ENCODE peak calls at places on chromosomes 2 and 18, in seven cellular contexts. C, W, H, L, D, E and S are unnamed samples.

GRCh38 chr2:85889648-85890281 is 975 bp upstream of the ST3GAL5 start:
- DNase-seq in C (no peak), W (no peak), H (no peak), L (no peak), D (no peak), E (no peak), S (peak; percentile 73)

GRCh38 chr2:201795608-201796477 is 10.5 kb upstream of the CDK15 start:
- DNase-seq in C (no peak), W (no peak), H (peak; percentile 71), L (peak; percentile 63), D (peak; percentile 77), E (peak; percentile 72), S (no peak)

GRCh38 chr2:147904051-147904450 is 59.2 kb downstream of the ACVR2A start:
- DNase-seq in C (no peak), W (no peak), H (no peak), L (no peak), D (no peak), E (no peak), S (no peak)

GRCh38 chr18:79765491-79766245 is 32.1 kb upstream of the KCNG2 start:
- DNase-seq in C (no peak), W (no peak), H (peak; percentile 44), L (peak; percentile 17), D (no peak), E (no peak), S (no peak)

GRCh38 chr2:46196871-46197462 is 100.2 kb upstream of the EPAS1 start:
- DNase-seq in C (no peak), W (no peak), H (no peak), L (peak; percentile 35), D (no peak), E (no peak), S (no peak)

GRCh38 chr2:5673861-5674240 is 18.3 kb upstream of the SOX11 start:
- DNase-seq in C (no peak), W (no peak), H (peak; percentile 50), L (no peak), D (no peak), E (no peak), S (no peak)

GRCh38 chr2:54549912-54550518 is 93.9 kb downstream of the SPTBN1 start:
- DNase-seq in C (no peak), W (no peak), H (no peak), L (no peak), D (no peak), E (no peak), S (peak; percentile 42)

GRCh38 chr2:227395556-227395955 is 7.8 kb upstream of the SCYGR1 start:
- DNase-seq in C (no peak), W (no peak), H (no peak), L (no peak), D (no peak), E (no peak), S (no peak)

GRCh38 chr2:239826786-239827510 is 198.2 kb downstream of the NDUFA10 start:
- DNase-seq in C (no peak), W (no peak), H (no peak), L (no peak), D (no peak), E (no peak), S (peak; percentile 36)

GRCh38 chr2:23495661-23496114 is 110.7 kb downstream of the KLHL29 start:
- DNase-seq in C (no peak), W (no peak), H (no peak), L (no peak), D (no peak), E (no peak), S (no peak)

GRCh38 chr18:40159141-40160017 is 1795.7 kb upstream of the PIK3C3 start:
- DNase-seq in C (peak; percentile 19), W (no peak), H (peak; percentile 40), L (peak; percentile 70), D (peak; percentile 53), E (peak; percentile 58), S (no peak)

GRCh38 chr2:241314181-241314932 is 1.1 kb downstream of the HDLBP start:
- DNase-seq in C (no peak), W (no peak), H (peak; percentile 57), L (peak; percentile 52), D (peak; percentile 21), E (no peak), S (no peak)

GRCh38 chr2:63983986-63984605 is 35.1 kb downstream of the VPS54 start:
- DNase-seq in C (no peak), W (no peak), H (peak; percentile 9), L (no peak), D (no peak), E (no peak), S (no peak)